ENCODE peak calls at places on chromosomes 2 and 18, in eight cellular contexts. Z, H, F, B, X, J, D and K are unnamed samples.

GRCh38 chr2:220648628-220649027 is 923.5 kb downstream of the EPHA4 start:
- DNase-seq in Z (no peak), H (no peak), F (no peak), B (no peak), X (no peak), J (no peak), D (no peak), K (no peak)

GRCh38 chr2:161307676-161308075 is 549 bp upstream of the PSMD14 start:
- DNase-seq in Z (no peak), H (no peak), F (no peak), B (no peak), X (no peak), J (no peak), D (no peak), K (no peak)

GRCh38 chr2:111157071-111157661 is 36.5 kb downstream of the BCL2L11 start:
- DNase-seq in Z (no peak), H (no peak), F (no peak), B (no peak), X (no peak), J (no peak), D (peak), K (no peak)

GRCh38 chr2:182422864-182423263 is 4.0 kb downstream of the PDE1A start:
- DNase-seq in Z (no peak), H (no peak), F (no peak), B (no peak), X (no peak), J (no peak), D (no peak), K (no peak)

GRCh38 chr18:76895498-76895897 is 73.1 kb downstream of the ZNF236 start:
- DNase-seq in Z (no peak), H (no peak), F (no peak), B (no peak), X (no peak), J (no peak), D (no peak), K (no peak)

GRCh38 chr2:97963079-97963406 is 32.7 kb downstream of the TMEM131 start:
- DNase-seq in Z (no peak), H (no peak), F (no peak), B (no peak), X (no peak), J (no peak), D (no peak), K (no peak)

GRCh38 chr18:50590625-50591024 is 30.7 kb downstream of the MAPK4 start:
- DNase-seq in Z (no peak), H (no peak), F (no peak), B (no peak), X (no peak), J (no peak), D (no peak), K (no peak)

GRCh38 chr2:203492965-203493364 is 42.1 kb downstream of the RAPH1 start:
- DNase-seq in Z (no peak), H (no peak), F (peak), B (no peak), X (no peak), J (no peak), D (no peak), K (no peak)

GRCh38 chr2:47504174-47504810 is 101.3 kb downstream of the MSH2 start:
- DNase-seq in Z (no peak), H (no peak), F (no peak), B (no peak), X (no peak), J (no peak), D (peak), K (no peak)

GRCh38 chr2:67825476-67825875 is 237.3 kb downstream of the C1D start:
- DNase-seq in Z (no peak), H (no peak), F (peak), B (no peak), X (no peak), J (no peak), D (peak), K (no peak)

GRCh38 chr2:203437516-203437915 is 97.6 kb downstream of the RAPH1 start:
- DNase-seq in Z (no peak), H (no peak), F (no peak), B (no peak), X (no peak), J (no peak), D (no peak), K (no peak)

GRCh38 chr2:230077851-230078547 is 9.3 kb upstream of the SLC16A14 start:
- DNase-seq in Z (no peak), H (no peak), F (no peak), B (no peak), X (no peak), J (no peak), D (no peak), K (no peak)

GRCh38 chr18:49813071-49813320 is 337 bp downstream of the ACAA2 start:
- DNase-seq in Z (peak), H (peak), F (peak), B (peak), X (no peak), J (peak), D (no peak), K (peak)

GRCh38 chr2:37026050-37026449 is 58.1 kb downstream of the HEATR5B start:
- DNase-seq in Z (no peak), H (no peak), F (no peak), B (peak), X (no peak), J (peak), D (peak), K (no peak)

GRCh38 chr18:63087421-63088230 is 231.9 kb downstream of the BCL2 start:
- DNase-seq in Z (no peak), H (no peak), F (no peak), B (no peak), X (no peak), J (no peak), D (no peak), K (no peak)

GRCh38 chr2:72886505-72887031 is 640 bp upstream of the SPR start:
- DNase-seq in Z (no peak), H (no peak), F (no peak), B (no peak), X (no peak), J (no peak), D (no peak), K (no peak)

GRCh38 chr2:72887836-72888437 is 729 bp downstream of the SPR start:
- DNase-seq in Z (peak), H (peak), F (peak), B (peak), X (peak), J (peak), D (peak), K (peak)

GRCh38 chr2:72889991-72890390 is 2.8 kb downstream of the SPR start:
- DNase-seq in Z (no peak), H (no peak), F (no peak), B (no peak), X (no peak), J (no peak), D (no peak), K (no peak)

GRCh38 chr2:72887032-72887835 is at the start of gene SPR:
- DNase-seq in Z (peak), H (peak), F (peak), B (peak), X (peak), J (peak), D (peak), K (peak)

DNA sequence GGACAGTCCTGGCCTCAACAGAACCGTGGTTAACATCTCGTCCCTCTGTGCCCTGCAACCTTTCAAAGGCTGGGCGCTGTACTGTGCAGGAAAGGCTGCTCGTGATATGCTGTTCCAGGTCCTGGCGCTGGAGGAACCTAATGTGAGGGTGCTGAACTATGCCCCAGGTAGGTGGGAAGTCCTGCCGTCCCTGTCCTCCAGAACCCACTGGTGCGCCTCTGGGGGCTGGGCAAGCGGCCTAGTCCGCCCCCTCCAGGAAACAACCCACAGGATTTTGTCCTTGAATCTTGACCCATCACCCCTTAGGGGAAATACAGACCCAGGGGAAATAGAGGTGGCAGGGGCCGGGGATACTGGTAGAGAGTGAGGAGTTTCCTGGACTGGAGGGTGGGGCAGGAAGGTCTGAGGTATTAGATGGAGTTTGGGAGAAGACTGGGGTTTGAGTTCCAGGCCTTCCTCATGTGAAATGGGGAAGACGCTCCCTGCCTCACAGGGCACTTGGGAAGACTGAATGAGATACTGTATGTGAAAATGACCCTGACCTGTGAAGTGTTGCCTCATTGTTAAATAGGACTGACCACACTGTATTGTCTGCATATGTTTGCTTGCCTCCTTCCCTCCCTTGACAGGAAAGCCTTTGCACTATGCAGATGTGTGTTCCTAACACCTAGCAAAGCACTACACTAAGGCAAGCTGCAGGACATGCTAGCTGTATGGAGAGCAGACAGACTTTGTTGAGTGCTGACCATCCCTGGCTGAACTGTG is 1.4 kb downstream of the SPR start:
- DNase-seq in Z (no peak), H (no peak), F (no peak), B (no peak), X (no peak), J (no peak), D (no peak), K (no peak)
- H3K4me3 ChIP-seq in Z (peak), H (no peak), F (no peak), B (no peak), X (no peak), J (no peak), D (no peak), K (peak)

DNA sequence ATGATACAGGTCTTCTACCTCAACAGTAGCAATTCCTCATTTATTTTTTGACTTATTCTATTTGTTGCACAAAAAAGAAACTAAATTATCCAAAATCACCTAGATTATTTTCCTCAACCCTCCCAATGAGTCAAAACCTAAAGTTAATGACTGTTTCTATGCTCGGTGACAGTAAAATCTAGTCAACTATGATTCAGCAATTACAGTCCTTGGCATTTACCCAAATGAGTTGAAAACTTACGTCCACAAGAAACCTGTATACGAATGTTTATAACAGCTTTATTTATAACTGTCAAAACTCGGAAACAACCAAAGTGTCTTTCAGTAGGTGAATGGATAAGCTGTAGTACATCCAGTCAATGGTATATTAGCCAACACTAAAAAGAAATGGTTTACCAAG is 439.3 kb downstream of the CBLN2 start:
- DNase-seq in Z (no peak), H (no peak), F (no peak), B (no peak), X (no peak), J (no peak), D (no peak), K (no peak)
- H3K4me3 ChIP-seq in Z (no peak), H (no peak), F (no peak), B (no peak), X (no peak), J (no peak), D (no peak), K (no peak)

GRCh38 chr2:159076233-159076632 is 107.8 kb downstream of the TANC1 start:
- DNase-seq in Z (no peak), H (no peak), F (peak), B (no peak), X (no peak), J (no peak), D (no peak), K (no peak)

GRCh38 chr2:159073256-159073655 is 104.8 kb downstream of the TANC1 start:
- DNase-seq in Z (no peak), H (no peak), F (peak), B (no peak), X (no peak), J (no peak), D (no peak), K (no peak)

GRCh38 chr2:159074605-159075004 is 106.2 kb downstream of the TANC1 start:
- DNase-seq in Z (no peak), H (no peak), F (no peak), B (no peak), X (no peak), J (no peak), D (no peak), K (no peak)

GRCh38 chr2:159077869-159078268 is 109.4 kb downstream of the TANC1 start:
- DNase-seq in Z (no peak), H (no peak), F (no peak), B (no peak), X (no peak), J (no peak), D (no peak), K (no peak)

GRCh38 chr2:159075726-159076125 is 107.3 kb downstream of the TANC1 start:
- DNase-seq in Z (no peak), H (no peak), F (peak), B (no peak), X (no peak), J (no peak), D (no peak), K (no peak)
- H3K4me3 ChIP-seq in Z (no peak), H (no peak), F (no peak), B (no peak), X (no peak), J (no peak), D (no peak), K (no peak)

GRCh38 chr2:232321817-232322559 is 56.6 kb upstream of the ALPP start:
- DNase-seq in Z (no peak), H (no peak), F (no peak), B (no peak), X (peak), J (no peak), D (no peak), K (peak)
- H3K4me3 ChIP-seq in Z (no peak), H (no peak), F (no peak), B (no peak), X (no peak), J (no peak), D (no peak), K (no peak)

GRCh38 chr2:17540813-17541513 is 467 bp downstream of the VSNL1 start:
- DNase-seq in Z (no peak), H (no peak), F (no peak), B (no peak), X (no peak), J (no peak), D (no peak), K (no peak)

GRCh38 chr2:17539596-17539992 is 902 bp upstream of the VSNL1 start:
- DNase-seq in Z (no peak), H (peak), F (peak), B (peak), X (no peak), J (peak), D (no peak), K (peak)

GRCh38 chr2:17538022-17538843 is 2.3 kb upstream of the VSNL1 start:
- DNase-seq in Z (no peak), H (peak), F (no peak), B (peak), X (no peak), J (peak), D (no peak), K (no peak)

GRCh38 chr2:17539993-17540812 is at the start of gene VSNL1:
- DNase-seq in Z (peak), H (peak), F (peak), B (peak), X (peak), J (peak), D (no peak), K (peak)

DNA sequence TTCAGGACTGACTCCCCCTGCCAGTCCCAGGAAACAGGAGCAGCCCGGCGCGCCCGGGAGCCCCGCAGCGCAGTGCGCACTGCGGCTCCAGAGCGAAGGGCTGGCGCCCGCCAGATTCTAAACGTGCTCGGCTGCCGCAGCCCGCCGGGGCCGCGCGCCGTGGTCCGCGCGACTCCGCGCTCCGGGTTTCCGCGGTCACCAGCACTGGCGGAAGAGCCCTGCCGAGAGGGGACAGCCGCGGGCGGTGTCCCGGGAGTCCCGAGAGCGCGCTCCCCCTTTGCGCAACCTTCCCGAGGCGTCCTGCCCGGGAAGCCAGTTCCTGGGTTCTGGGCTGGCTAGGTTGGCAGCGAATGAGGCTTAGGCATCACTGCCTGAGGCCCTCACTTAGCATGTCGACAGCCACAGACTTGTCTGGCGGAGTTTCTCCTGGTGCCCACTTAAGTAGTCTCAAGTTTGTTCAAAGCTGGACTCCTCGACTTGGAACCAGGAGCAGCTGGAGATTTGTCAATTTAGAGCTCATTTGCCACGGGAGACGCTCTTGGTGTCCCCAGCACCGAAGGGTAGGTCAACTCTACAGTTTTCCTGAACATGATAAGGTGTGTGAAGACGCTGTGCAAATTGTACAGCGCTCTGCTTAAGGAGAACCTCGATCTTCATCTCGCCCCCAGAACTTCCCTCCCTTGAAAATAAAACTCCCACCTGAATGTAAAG is 1.5 kb upstream of the VSNL1 start:
- DNase-seq in Z (peak), H (peak), F (peak), B (peak), X (no peak), J (peak), D (no peak), K (peak)
- H3K4me3 ChIP-seq in Z (peak), H (peak), F (peak), B (peak), X (peak), J (peak), D (no peak), K (peak)

GRCh38 chr2:17792515-17792914 is 23.7 kb upstream of the MSGN1 start:
- DNase-seq in Z (no peak), H (no peak), F (peak), B (no peak), X (no peak), J (no peak), D (no peak), K (no peak)

GRCh38 chr2:17791121-17791902 is 24.9 kb upstream of the MSGN1 start:
- DNase-seq in Z (no peak), H (no peak), F (peak), B (no peak), X (no peak), J (peak), D (no peak), K (no peak)

GRCh38 chr2:17786727-17787126 is 29.5 kb upstream of the MSGN1 start:
- DNase-seq in Z (no peak), H (no peak), F (no peak), B (no peak), X (no peak), J (no peak), D (no peak), K (no peak)

GRCh38 chr2:17790539-17790938 is 25.7 kb upstream of the MSGN1 start:
- DNase-seq in Z (no peak), H (no peak), F (no peak), B (no peak), X (no peak), J (no peak), D (no peak), K (no peak)

DNA sequence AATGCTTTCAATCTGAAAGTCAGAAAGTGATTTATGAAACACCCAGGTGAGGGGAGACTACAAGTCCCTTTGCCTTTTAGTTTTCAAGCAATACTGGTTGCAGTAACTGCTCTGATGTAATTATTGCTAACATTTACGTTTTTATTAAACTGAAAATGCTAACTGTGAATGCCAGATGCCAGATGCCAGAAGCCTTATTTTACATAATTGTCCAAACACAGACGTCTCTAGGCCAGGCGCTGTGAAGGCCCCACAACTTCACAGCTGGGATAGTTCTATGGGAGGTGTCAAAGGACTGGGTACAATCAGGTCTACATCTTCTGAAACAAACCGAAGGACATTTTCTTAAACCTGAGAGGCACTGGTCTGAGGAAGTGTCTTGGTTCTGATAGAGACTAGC is 27.5 kb upstream of the MSGN1 start:
- DNase-seq in Z (no peak), H (no peak), F (no peak), B (no peak), X (no peak), J (no peak), D (no peak), K (no peak)
- H3K4me3 ChIP-seq in Z (no peak), H (no peak), F (no peak), B (no peak), X (no peak), J (no peak), D (no peak), K (no peak)

GRCh38 chr18:9091066-9091476 is 11.4 kb upstream of the NDUFV2 start:
- DNase-seq in Z (no peak), H (no peak), F (no peak), B (no peak), X (no peak), J (no peak), D (no peak), K (no peak)
- H3K4me3 ChIP-seq in Z (no peak), H (no peak), F (no peak), B (no peak), X (no peak), J (no peak), D (no peak), K (no peak)

GRCh38 chr2:100988630-100989417 is 13.3 kb upstream of the RPL31 start:
- DNase-seq in Z (no peak), H (no peak), F (peak), B (no peak), X (no peak), J (no peak), D (no peak), K (no peak)
- H3K4me3 ChIP-seq in Z (no peak), H (no peak), F (no peak), B (no peak), X (no peak), J (no peak), D (no peak), K (no peak)